ENCODE peak calls at places on chromosomes 7 and 10, in four cellular contexts. E is IMR-90, Z is HepG2, A is K562. T is an unnamed sample.

GRCh38 chr7:23332881-23333612 is 33.9 kb downstream of the MALSU1 start:
- DNase-seq in E (peak), Z (no peak), A (no peak), T (peak)

GRCh38 chr7:5643280-5643679 is 138.2 kb downstream of the RNF216 start:
- DNase-seq in E (no peak), Z (no peak), A (no peak), T (no peak)

GRCh38 chr7:8184241-8184640 is 77.7 kb downstream of the ICA1 start:
- DNase-seq in E (no peak), Z (no peak), A (no peak), T (no peak)

GRCh38 chr10:13048762-13049161 is 47.2 kb upstream of the CCDC3 start:
- DNase-seq in E (no peak), Z (no peak), A (no peak), T (no peak)

GRCh38 chr7:142348921-142349401 is 91.1 kb upstream of the PRSS58 start:
- DNase-seq in E (no peak), Z (no peak), A (no peak), T (no peak)

GRCh38 chr10:119443970-119444660 is 98.4 kb downstream of the RGS10 start:
- DNase-seq in E (no peak), Z (no peak), A (peak), T (no peak)

GRCh38 chr7:80428161-80429054 is 83.5 kb downstream of the GNAT3 start:
- DNase-seq in E (peak), Z (peak), A (no peak), T (peak)

GRCh38 chr10:59804220-59804619 is 51.0 kb upstream of the MRLN start:
- DNase-seq in E (no peak), Z (no peak), A (no peak), T (no peak)

GRCh38 chr10:101050206-101051069 is 11.4 kb upstream of the KAZALD1 start:
- DNase-seq in E (no peak), Z (peak), A (peak), T (no peak)

GRCh38 chr10:125795637-125796190 is 20.1 kb upstream of the MMP21 start:
- DNase-seq in E (no peak), Z (no peak), A (no peak), T (no peak)

GRCh38 chr7:45295222-45295621 is 137.6 kb downstream of the RAMP3 start:
- DNase-seq in E (no peak), Z (no peak), A (no peak), T (no peak)

GRCh38 chr7:106346678-106347217 is 62.0 kb upstream of the NAMPT start:
- DNase-seq in E (peak), Z (no peak), A (no peak), T (peak)

GRCh38 chr10:119742988-119743646 is 17.3 kb downstream of the INPP5F start:
- DNase-seq in E (peak), Z (no peak), A (no peak), T (no peak)

GRCh38 chr7:82154728-82155127 is 288.8 kb downstream of the CACNA2D1 start:
- DNase-seq in E (no peak), Z (no peak), A (no peak), T (no peak)

GRCh38 chr7:81235896-81236479 is 317.1 kb upstream of the SEMA3C start:
- DNase-seq in E (no peak), Z (no peak), A (no peak), T (no peak)

GRCh38 chr7:50346548-50347497 is 42.3 kb downstream of the IKZF1 start:
- DNase-seq in E (no peak), Z (no peak), A (no peak), T (no peak)

GRCh38 chr7:92674379-92674778 is 84.2 kb upstream of the FAM133B start:
- DNase-seq in E (no peak), Z (no peak), A (no peak), T (no peak)

GRCh38 chr10:88687853-88688467 is 18.1 kb upstream of the LIPK start:
- DNase-seq in E (peak), Z (peak), A (no peak), T (peak)

GRCh38 chr7:100662377-100662776 is 6.1 kb upstream of the ACTL6B start:
- DNase-seq in E (no peak), Z (no peak), A (no peak), T (no peak)

GRCh38 chr10:106711313-106711906 is 453.1 kb downstream of the SORCS1 start:
- DNase-seq in E (no peak), Z (peak), A (peak), T (peak)

GRCh38 chr10:101580486-101581399 is 7.3 kb downstream of the POLL start:
- DNase-seq in E (no peak), Z (no peak), A (no peak), T (no peak)

GRCh38 chr10:126518186-126519080 is 130.2 kb upstream of the ADAM12 start:
- DNase-seq in E (no peak), Z (no peak), A (no peak), T (no peak)

GRCh38 chr10:119111968-119112515 is 8.1 kb downstream of the DENND10 start:
- DNase-seq in E (peak), Z (no peak), A (no peak), T (no peak)

GRCh38 chr10:101827919-101828600 is 9.8 kb upstream of the OGA start:
- DNase-seq in E (no peak), Z (no peak), A (peak), T (no peak)

GRCh38 chr7:13745530-13745929 is 243.9 kb downstream of the ETV1 start:
- DNase-seq in E (no peak), Z (no peak), A (no peak), T (no peak)

GRCh38 chr7:141072548-141073172 is 1.2 kb upstream of the TMEM178B start:
- DNase-seq in E (peak), Z (no peak), A (no peak), T (peak)

GRCh38 chr7:16670021-16670420 is 24.0 kb downstream of the BZW2 start:
- DNase-seq in E (peak), Z (no peak), A (no peak), T (no peak)

GRCh38 chr7:45982912-45983719 is 62.0 kb upstream of the IGFBP3 start:
- DNase-seq in E (no peak), Z (no peak), A (no peak), T (no peak)

GRCh38 chr7:46169384-46169755 is 248.3 kb upstream of the IGFBP3 start:
- DNase-seq in E (peak), Z (no peak), A (no peak), T (no peak)

GRCh38 chr7:63899691-63900393 is 98.8 kb upstream of the ZNF722 start:
- DNase-seq in E (no peak), Z (no peak), A (peak), T (no peak)

GRCh38 chr7:95303501-95303900 is 20.8 kb downstream of the PON1 start:
- DNase-seq in E (no peak), Z (no peak), A (no peak), T (no peak)

GRCh38 chr7:103947026-103947655 is 42.3 kb downstream of the RELN start:
- DNase-seq in E (peak), Z (no peak), A (no peak), T (no peak)

GRCh38 chr7:78112488-78112887 is 313.9 kb downstream of the PHTF2 start:
- DNase-seq in E (no peak), Z (no peak), A (no peak), T (no peak)
- TF ChIP-seq MAZ in E (no peak), Z (no peak), A (no peak), T (no peak)

GRCh38 chr7:40239755-40240303 is 105.0 kb downstream of the SUGCT start:
- DNase-seq in E (no peak), Z (no peak), A (no peak), T (no peak)
- H3K27ac ChIP-seq in E (no peak), Z (no peak), A (no peak), T (no peak)

GRCh38 chr10:62459072-62459471 is 84.9 kb downstream of the ZNF365 start:
- DNase-seq in E (peak), Z (no peak), A (no peak), T (no peak)
- TF ChIP-seq MAZ in E (no peak), Z (no peak), A (no peak), T (no peak)

GRCh38 chr7:149778327-149778637 is 4.9 kb upstream of the ZNF467 start:
- DNase-seq in E (no peak), Z (no peak), A (no peak), T (no peak)

GRCh38 chr7:149777551-149778326 is 4.4 kb upstream of the ZNF467 start:
- DNase-seq in E (no peak), Z (no peak), A (no peak), T (no peak)

GRCh38 chr7:149775176-149775556 is 1.8 kb upstream of the ZNF467 start:
- DNase-seq in E (no peak), Z (no peak), A (no peak), T (no peak)

GRCh38 chr7:149776305-149776704 is 2.9 kb upstream of the ZNF467 start:
- DNase-seq in E (peak), Z (no peak), A (no peak), T (no peak)

DNA sequence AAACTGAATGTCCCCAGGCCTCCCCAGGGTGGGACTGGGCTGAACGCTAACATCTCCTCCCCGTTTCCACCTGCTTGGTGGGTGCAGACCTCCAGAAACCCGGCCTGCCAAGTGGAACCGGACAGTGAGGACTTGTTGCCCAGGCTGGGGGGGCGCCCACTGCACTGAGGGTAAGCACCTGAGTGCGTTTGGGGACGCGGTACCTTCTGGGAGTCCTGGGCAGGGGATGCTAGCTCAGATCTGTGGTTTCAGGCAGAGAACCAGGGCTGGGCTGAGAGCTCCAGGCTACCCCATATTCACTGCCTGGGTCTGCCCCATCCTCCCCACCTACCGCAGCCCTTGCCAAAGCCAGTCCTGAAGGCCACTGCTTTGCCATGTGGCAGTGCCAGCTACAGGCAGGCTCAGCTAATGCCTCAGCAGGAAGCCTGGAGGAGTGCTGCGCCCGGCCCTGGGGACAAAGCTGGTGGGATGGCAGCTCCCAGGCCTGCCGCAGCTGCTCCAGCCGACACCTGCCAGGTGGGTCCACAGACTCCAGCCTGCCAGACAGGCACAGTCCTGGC is 3.5 kb upstream of the ZNF467 start:
- DNase-seq in E (no peak), Z (no peak), A (no peak), T (no peak)
- H3K27ac ChIP-seq in E (no peak), Z (no peak), A (no peak), T (no peak)